ENCODE peak calls at places on chromosomes 13 and 19, in four cellular contexts. Y is astrocyte of the spinal cord, D is uterus, I is neural crest cell. S is an unnamed sample.

GRCh38 chr19:41839211-41839610 is 5.3 kb downstream of the LYPD4 start:
- DNase-seq in Y (no peak), D (no peak), I (no peak), S (no peak)

GRCh38 chr19:14368011-14368513 is 13.2 kb upstream of the ADGRE5 start:
- DNase-seq in Y (no peak), D (no peak), I (no peak), S (no peak)

GRCh38 chr19:54609356-54609791 is 15.9 kb downstream of the LILRA1 start:
- DNase-seq in Y (no peak), D (no peak), I (no peak), S (no peak)

GRCh38 chr19:1249298-1249989 is 1.1 kb downstream of the MIDN start:
- DNase-seq in Y (peak; percentile 98), D (peak; percentile 94), I (peak; percentile 80), S (peak; percentile 95)

GRCh38 chr13:114025432-114026127 is 51.7 kb upstream of the C13orf46 start:
- DNase-seq in Y (peak; percentile 86), D (peak; percentile 59), I (no peak), S (no peak)

GRCh38 chr19:52270266-52270885 is 989 bp downstream of the ZNF766 start:
- DNase-seq in Y (no peak), D (no peak), I (no peak), S (no peak)

GRCh38 chr13:20221772-20222171 is 10.3 kb downstream of the GJB6 start:
- DNase-seq in Y (no peak), D (no peak), I (no peak), S (no peak)

GRCh38 chr13:51856027-51856736 is 5.6 kb upstream of the CCDC70 start:
- DNase-seq in Y (no peak), D (no peak), I (no peak), S (no peak)

DNA sequence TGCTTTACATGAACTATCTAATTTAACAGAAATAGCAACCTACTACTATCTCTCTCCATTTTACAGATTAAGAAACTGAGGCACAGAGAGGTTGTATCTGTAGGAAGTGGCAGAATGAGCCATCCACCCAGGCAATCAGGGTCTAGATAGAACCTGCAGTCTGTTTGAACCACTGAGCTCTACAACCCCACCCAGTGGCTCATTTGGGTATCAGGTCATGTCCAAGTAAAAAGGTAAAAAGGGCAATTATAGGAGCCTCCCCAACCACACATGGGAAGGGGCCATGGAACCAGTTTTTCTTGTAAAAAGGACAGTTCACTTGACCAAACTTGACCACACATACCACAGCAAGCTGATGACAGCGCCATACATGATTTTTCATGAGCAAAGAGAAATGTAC is 92.9 kb upstream of the SGCG start:
- DNase-seq in Y (peak; percentile 2), D (no peak), I (peak; percentile 9), S (no peak)
- TF ChIP-seq CTCF in Y (peak; percentile 30), D (no peak), I (peak; percentile 56), S (peak; percentile 52)

GRCh38 chr19:49570997-49571676 is 9.2 kb downstream of the NOSIP start:
- DNase-seq in Y (no peak), D (no peak), I (no peak), S (no peak)
- TF ChIP-seq CTCF in Y (peak; percentile 9), D (no peak), I (no peak), S (no peak)

DNA sequence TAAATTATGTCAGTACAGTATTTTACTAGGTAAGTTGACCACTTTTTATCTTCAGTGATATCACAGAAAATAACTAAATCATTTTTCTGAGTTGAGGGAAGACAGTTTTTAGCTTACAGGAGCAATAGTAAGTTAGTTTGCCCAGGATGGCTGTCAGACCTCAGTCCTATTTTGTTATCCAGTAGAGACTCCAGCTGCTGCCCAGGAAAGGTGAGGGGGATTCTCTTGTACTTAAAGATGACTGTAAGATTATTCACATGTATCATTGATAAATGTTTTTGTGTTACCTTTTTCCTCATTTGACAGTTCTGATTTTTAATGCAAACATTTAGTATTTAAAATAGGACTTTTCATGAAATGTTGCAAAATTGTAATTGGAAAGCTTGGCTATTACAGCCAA is 14.5 kb upstream of the GPR183 start:
- DNase-seq in Y (no peak), D (no peak), I (no peak), S (no peak)
- TF ChIP-seq CTCF in Y (no peak), D (no peak), I (no peak), S (no peak)

DNA sequence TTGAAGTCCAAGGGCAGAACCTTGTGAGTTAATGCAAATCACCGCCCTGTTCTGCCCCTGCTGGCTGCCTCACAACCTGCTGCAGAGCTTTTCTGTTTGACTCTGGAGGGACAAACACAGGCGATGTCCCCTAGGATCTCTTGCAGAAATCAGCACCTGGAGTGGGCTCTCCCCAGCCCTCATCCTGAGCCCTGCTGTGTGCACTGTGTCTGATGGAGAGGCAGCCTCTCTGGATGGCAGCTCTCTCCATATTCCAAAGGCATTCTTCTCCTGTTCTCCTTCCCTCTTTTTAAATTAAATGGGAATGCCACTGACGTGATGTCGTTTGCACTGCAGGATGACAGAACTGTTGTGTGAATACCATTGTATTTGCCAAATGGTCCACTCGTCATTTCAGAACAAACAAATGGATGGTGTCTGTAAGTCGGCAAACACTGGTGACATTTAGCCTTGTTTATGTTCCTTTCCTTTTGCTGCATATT is 184.1 kb downstream of the ZNF536 start:
- DNase-seq in Y (no peak), D (no peak), I (no peak), S (no peak)
- TF ChIP-seq CTCF in Y (no peak), D (no peak), I (no peak), S (no peak)

DNA sequence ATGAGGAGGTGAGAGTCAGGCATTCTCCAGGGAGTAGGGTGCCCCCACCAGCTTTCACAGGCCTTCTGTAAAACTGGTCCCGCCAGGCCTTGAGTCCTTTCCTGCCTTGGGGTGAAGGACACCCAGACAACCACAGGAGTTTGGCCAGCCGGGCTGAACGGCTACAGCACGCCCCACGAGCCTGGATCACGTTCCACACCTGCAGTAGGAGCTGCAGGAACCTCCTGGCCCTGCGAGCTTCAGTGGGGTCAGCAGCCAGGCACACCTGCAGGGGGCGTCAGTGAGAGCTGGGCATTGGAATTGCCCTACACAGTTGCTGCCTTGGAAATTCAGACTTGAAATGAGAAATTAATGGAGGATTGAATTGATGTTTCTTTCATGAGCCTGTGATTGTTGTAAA is 45.7 kb downstream of the COL4A2 start:
- DNase-seq in Y (no peak), D (no peak), I (no peak), S (no peak)
- TF ChIP-seq CTCF in Y (peak; percentile 45), D (no peak), I (peak; percentile 14), S (peak; percentile 5)

GRCh38 chr13:112931028-112931934 is 37.7 kb upstream of the MCF2L start:
- DNase-seq in Y (peak; percentile 14), D (no peak), I (peak; percentile 54), S (peak; percentile 40)
- TF ChIP-seq CTCF in Y (peak; percentile 60), D (no peak), I (peak; percentile 69), S (peak; percentile 72)

GRCh38 chr19:45161715-45162463 is 1.1 kb upstream of the NKPD1 start:
- DNase-seq in Y (peak; percentile 34), D (no peak), I (peak; percentile 75), S (no peak)
- TF ChIP-seq CTCF in Y (peak; percentile 92), D (no peak), I (peak; percentile 64), S (peak; percentile 74)

DNA sequence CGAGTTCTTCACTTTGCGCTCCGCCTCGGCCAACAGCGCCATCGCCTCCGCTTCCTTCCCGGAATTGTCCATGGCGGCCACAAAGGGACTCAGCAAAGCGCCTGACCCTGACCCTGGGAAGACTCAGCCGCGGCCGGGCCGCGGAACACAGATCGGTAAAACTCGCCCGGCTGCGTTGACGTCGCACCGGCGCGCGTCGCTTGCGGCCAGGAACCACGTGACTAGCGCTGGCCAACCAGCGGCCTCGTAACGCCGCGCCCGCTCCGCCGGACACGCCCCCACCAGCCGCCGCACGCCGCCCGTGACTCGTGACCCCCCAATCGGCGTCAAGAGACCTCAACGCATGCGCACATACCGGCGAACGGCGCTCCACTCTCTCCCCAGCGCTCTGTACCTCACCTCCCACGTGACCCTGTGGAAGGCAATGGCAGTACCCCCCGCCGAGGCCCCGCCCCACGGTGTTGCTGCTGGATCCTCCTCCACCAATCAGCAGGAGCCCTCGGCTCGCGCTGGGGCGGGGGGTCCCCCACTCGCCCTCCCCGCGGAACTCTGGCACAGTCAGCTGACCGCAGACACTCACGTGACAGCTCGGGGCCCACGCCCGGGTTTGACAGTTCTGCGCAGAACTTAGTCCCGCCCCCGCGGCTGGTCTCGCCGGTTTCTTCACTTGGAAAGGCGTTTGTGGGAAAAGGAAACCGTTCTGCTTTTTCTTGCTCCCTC is at the start of gene NAPA:
- DNase-seq in Y (peak; percentile 100), D (peak; percentile 100), I (peak; percentile 100), S (peak; percentile 100)
- TF ChIP-seq CTCF in Y (no peak), D (no peak), I (no peak), S (no peak)

DNA sequence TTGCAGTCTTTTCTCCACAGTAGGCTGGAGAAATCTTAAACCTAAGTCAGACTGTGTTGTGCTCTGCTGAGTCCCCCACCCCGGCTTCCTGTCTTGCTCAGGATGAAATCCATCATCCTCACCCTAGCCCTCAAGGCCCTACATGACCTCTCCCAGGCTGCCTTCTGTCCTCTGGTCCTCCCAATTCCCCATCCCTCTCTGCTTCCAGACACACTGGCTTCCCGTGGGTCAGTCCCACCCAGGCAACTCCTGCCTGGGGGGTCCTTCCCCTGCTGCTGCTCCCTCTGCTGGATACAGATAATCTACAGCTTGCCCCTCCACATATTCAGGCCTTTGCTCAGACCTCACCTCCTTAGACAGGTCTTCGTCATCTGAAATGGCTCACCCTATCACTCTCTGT is 18.4 kb upstream of the CBY2 start:
- DNase-seq in Y (no peak), D (no peak), I (no peak), S (no peak)
- TF ChIP-seq CTCF in Y (peak; percentile 28), D (no peak), I (peak; percentile 32), S (peak; percentile 3)

GRCh38 chr19:56748443-56748842 is 76.9 kb upstream of the ZNF835 start:
- DNase-seq in Y (no peak), D (peak; percentile 34), I (no peak), S (no peak)
- TF ChIP-seq CTCF in Y (no peak), D (peak; percentile 67), I (peak; percentile 17), S (no peak)

S was measured in AG09319.